ENCODE peak calls at places on chromosomes 2 and 18, in six cellular contexts. O is thyroid gland, C is hepatocyte, G is OCI-LY7, Q is A549, V is left ventricle myocardium inferior. L is an unnamed sample.

GRCh38 chr2:96093528-96093927 is 22.8 kb downstream of the ADRA2B start:
- DNase-seq in O (no peak), C (no peak), G (no peak), Q (no peak), V (no peak), L (no peak)

GRCh38 chr18:27005589-27005988 is 140.1 kb upstream of the AQP4 start:
- DNase-seq in O (no peak), C (peak; percentile 9), G (peak; percentile 49), Q (peak; percentile 3), V (no peak), L (peak; percentile 38)

GRCh38 chr2:185456517-185456916 is 282.1 kb upstream of the FSIP2 start:
- DNase-seq in O (no peak), C (no peak), G (no peak), Q (no peak), V (no peak), L (peak; percentile 29)

GRCh38 chr18:45806226-45806625 is 19.2 kb upstream of the SIGLEC15 start:
- DNase-seq in O (no peak), C (no peak), G (no peak), Q (no peak), V (no peak), L (peak; percentile 78)

GRCh38 chr2:18834341-18834740 is 245.0 kb upstream of the NT5C1B start:
- DNase-seq in O (no peak), C (no peak), G (no peak), Q (no peak), V (no peak), L (no peak)

GRCh38 chr2:231482806-231483391 is 18.6 kb upstream of the NCL start:
- DNase-seq in O (peak; percentile 69), C (peak; percentile 79), G (peak; percentile 60), Q (peak; percentile 87), V (peak; percentile 80), L (peak; percentile 71)

GRCh38 chr18:77271720-77272481 is 22.3 kb downstream of the GALR1 start:
- DNase-seq in O (no peak), C (no peak), G (no peak), Q (no peak), V (no peak), L (peak; percentile 42)

GRCh38 chr2:224933416-224933815 is 108.9 kb downstream of the DOCK10 start:
- DNase-seq in O (no peak), C (no peak), G (no peak), Q (no peak), V (no peak), L (no peak)

DNA sequence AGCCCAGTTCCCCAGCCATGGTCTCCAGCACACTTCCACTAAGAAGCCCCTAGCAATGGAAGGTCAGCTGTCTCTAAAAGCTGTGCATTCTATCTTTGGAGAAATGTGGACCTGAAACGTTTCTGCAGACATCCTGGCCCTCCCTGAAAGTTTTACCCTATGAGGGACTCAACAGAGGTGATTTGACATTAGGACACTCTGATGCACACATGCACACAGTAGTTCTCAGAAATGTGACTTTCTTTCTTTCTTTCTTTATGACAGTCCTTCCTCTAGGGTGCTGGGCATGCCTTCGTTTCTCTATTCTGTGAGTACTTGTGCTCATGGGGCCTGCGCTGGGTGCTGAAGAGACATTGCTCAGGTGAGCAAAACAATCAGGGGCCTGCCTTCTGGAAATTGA is 857.3 kb downstream of the RNF144A start:
- DNase-seq in O (no peak), C (no peak), G (no peak), Q (no peak), V (no peak), L (no peak)
- H3K27ac ChIP-seq in O (no peak overlapping the region), C (no peak overlapping the region), G (no peak overlapping the region), Q (no peak overlapping the region), V (no peak overlapping the region), L (no peak overlapping the region)

GRCh38 chr2:64735504-64735903 is 81.8 kb upstream of the SERTAD2 start:
- DNase-seq in O (no peak), C (no peak), G (no peak), Q (no peak), V (no peak), L (no peak)
- H3K4me1 ChIP-seq in O (peaks cover 7% of the 10 kb centered on the region), C (peaks cover 10% of the 10 kb centered on the region), G (peaks cover 40% of the 10 kb centered on the region), Q (peaks cover 5% of the 10 kb centered on the region), V (peaks cover 12% of the 10 kb centered on the region), L (peaks cover 20% of the 10 kb centered on the region)

GRCh38 chr2:37575780-37576179 is 95.7 kb downstream of the CDC42EP3 start:
- DNase-seq in O (no peak), C (no peak), G (no peak), Q (no peak), V (no peak), L (no peak)
- TF ChIP-seq CTCF in O (no peak), C (no peak), G (no peak), Q (no peak), V (no peak), L (peak; percentile 15)

DNA sequence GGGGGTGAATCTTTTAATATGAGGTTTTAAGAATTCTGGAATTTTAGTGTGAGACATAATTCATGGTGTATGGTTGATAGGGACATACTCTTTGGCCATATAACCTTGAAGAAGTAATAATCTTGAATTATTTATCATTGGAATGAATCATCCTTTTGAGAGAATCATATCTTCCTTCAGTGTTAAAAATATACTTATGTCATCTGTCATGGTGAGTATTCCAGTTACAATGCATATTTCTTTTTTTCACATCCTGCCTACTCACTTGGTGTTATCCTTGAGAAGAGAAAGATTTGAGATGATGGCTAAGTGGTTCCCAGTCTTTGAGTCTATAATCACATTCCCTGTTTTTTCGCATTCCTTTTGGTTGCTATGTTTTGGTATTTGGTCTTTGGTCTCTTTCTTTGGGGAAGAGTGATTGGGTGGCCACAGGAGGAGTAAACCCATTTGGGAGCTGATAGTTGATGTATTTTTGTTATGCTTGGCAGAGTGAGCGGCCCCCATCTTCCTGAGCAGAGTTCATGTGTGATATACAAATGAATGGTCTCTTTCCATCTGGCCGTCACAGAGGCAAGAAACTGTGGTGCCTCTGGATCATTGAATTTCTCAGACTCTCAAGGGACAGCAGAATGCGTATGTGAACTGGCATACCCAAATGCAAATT is 21.6 kb downstream of the ASAP2 start:
- DNase-seq in O (no peak), C (no peak), G (no peak), Q (no peak), V (no peak), L (no peak)
- H3K27ac ChIP-seq in O (no peak overlapping the region), C (peak overlapping the region; percentile 56), G (no peak overlapping the region), Q (no peak overlapping the region), V (peak overlapping the region; percentile 90), L (no peak overlapping the region)

GRCh38 chr2:55418072-55418471 is 1.6 kb downstream of the CCDC88A start:
- DNase-seq in O (no peak), C (no peak), G (no peak), Q (no peak), V (no peak), L (no peak)

GRCh38 chr2:55420244-55420713 is 623 bp upstream of the CCDC88A start:
- DNase-seq in O (no peak), C (no peak), G (no peak), Q (no peak), V (no peak), L (no peak)

GRCh38 chr2:55419236-55419513 is 481 bp downstream of the CCDC88A start:
- DNase-seq in O (no peak), C (no peak), G (no peak), Q (peak; percentile 23), V (no peak), L (peak; percentile 59)

GRCh38 chr2:55419514-55420243 is at the start of gene CCDC88A:
- DNase-seq in O (peak; percentile 92), C (peak; percentile 95), G (peak; percentile 96), Q (peak; percentile 85), V (peak; percentile 98), L (peak; percentile 97)

GRCh38 chr2:55418512-55419235 is 982 bp downstream of the CCDC88A start:
- DNase-seq in O (no peak), C (no peak), G (peak; percentile 37), Q (no peak), V (no peak), L (no peak)
- H3K4me1 ChIP-seq in O (peaks cover 5% of the 10 kb centered on the region), C (no peaks in the 10 kb centered on the region), G (peaks cover 48% of the 10 kb centered on the region), Q (peaks cover 30% of the 10 kb centered on the region), V (peaks cover 36% of the 10 kb centered on the region), L (peaks cover 21% of the 10 kb centered on the region)

GRCh38 chr18:74899554-74899953 is 301.9 kb downstream of the ZNF407 start:
- DNase-seq in O (peak; percentile 20), C (peak; percentile 33), G (no peak), Q (no peak), V (peak; percentile 22), L (peak; percentile 43)

GRCh38 chr18:74898965-74899364 is 301.3 kb downstream of the ZNF407 start:
- DNase-seq in O (no peak), C (no peak), G (no peak), Q (no peak), V (no peak), L (no peak)

GRCh38 chr18:74897971-74898657 is 300.4 kb downstream of the ZNF407 start:
- DNase-seq in O (no peak), C (no peak), G (no peak), Q (no peak), V (no peak), L (peak; percentile 38)

GRCh38 chr18:74895686-74896085 is 298.0 kb downstream of the ZNF407 start:
- DNase-seq in O (no peak), C (no peak), G (no peak), Q (no peak), V (no peak), L (peak; percentile 48)

GRCh38 chr18:74896390-74896991 is 298.8 kb downstream of the ZNF407 start:
- DNase-seq in O (peak; percentile 67), C (peak; percentile 72), G (peak; percentile 13), Q (no peak), V (no peak), L (no peak)
- TF ChIP-seq CTCF in O (peak; percentile 82), C (peak; percentile 69), G (peak; percentile 37), Q (peak; percentile 39), V (peak; percentile 72), L (no peak)

DNA sequence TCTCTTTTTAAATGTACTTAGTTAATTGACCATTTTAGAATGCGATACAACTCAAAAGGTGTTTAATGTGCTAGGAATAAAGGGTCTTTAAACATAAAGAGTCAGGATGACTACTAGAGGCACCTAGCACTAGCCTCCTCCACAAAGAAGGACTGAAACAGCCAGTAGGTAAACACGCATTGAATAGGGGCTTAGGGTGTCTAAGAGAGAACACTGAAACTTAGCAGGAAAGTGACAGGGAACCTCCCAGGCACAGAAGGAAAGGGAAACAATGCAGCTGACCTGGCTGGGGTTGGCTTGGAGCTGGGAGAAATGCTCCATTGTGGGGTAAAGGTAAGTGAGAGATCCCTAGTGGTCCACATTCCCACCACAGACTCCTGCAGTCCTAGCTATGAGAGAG is 152.5 kb downstream of the KCNE4 start:
- DNase-seq in O (no peak), C (no peak), G (no peak), Q (no peak), V (no peak), L (no peak)
- H3K27ac ChIP-seq in O (no peak overlapping the region), C (no peak overlapping the region), G (no peak overlapping the region), Q (no peak overlapping the region), V (no peak overlapping the region), L (no peak overlapping the region)

L was measured in cardiac muscle cell.